ENCODE peak calls at places on chromosome 1, in six cellular contexts. V, K, D, S, J and Z are unnamed samples.

GRCh38 chr1:163970699-163971098 is 588.3 kb upstream of the PBX1 start:
- DNase-seq in V (no peak), K (no peak), D (no peak), S (no peak), J (no peak), Z (no peak)

GRCh38 chr1:9908846-9909221 is 1.2 kb downstream of the CTNNBIP1 start:
- DNase-seq in V (no peak), K (no peak), D (no peak), S (no peak), J (no peak), Z (no peak)

GRCh38 chr1:228394571-228395394 is 11.9 kb downstream of the TRIM11 start:
- DNase-seq in V (no peak), K (no peak), D (no peak), S (no peak), J (no peak), Z (peak)

GRCh38 chr1:24936688-24937087 is 6.6 kb upstream of the RUNX3 start:
- DNase-seq in V (no peak), K (no peak), D (no peak), S (no peak), J (no peak), Z (no peak)

GRCh38 chr1:8203551-8203950 is 114.4 kb upstream of the SLC45A1 start:
- DNase-seq in V (no peak), K (no peak), D (no peak), S (no peak), J (no peak), Z (no peak)

GRCh38 chr1:27571439-27572018 is 32.4 kb downstream of the AHDC1 start:
- DNase-seq in V (no peak), K (no peak), D (no peak), S (peak), J (no peak), Z (no peak)

GRCh38 chr1:5423109-5423508 is 569.1 kb downstream of the NPHP4 start:
- DNase-seq in V (no peak), K (peak), D (peak), S (no peak), J (peak), Z (no peak)

GRCh38 chr1:24867064-24867870 is 62.8 kb downstream of the RUNX3 start:
- DNase-seq in V (no peak), K (no peak), D (no peak), S (no peak), J (peak), Z (no peak)

GRCh38 chr1:243964915-243965314 is 86.2 kb upstream of the ZBTB18 start:
- DNase-seq in V (peak), K (no peak), D (no peak), S (no peak), J (no peak), Z (no peak)

GRCh38 chr1:205920861-205921558 is 22.2 kb downstream of the SLC26A9 start:
- DNase-seq in V (no peak), K (no peak), D (no peak), S (no peak), J (no peak), Z (no peak)

GRCh38 chr1:84758968-84759491 is 68.8 kb upstream of the SSX2IP start:
- DNase-seq in V (peak), K (no peak), D (peak), S (no peak), J (no peak), Z (no peak)

GRCh38 chr1:151352001-151352718 is 5.1 kb upstream of the RFX5 start:
- DNase-seq in V (peak), K (peak), D (no peak), S (no peak), J (no peak), Z (no peak)

GRCh38 chr1:67664048-67664447 is 21.0 kb upstream of the GADD45A start:
- DNase-seq in V (peak), K (no peak), D (no peak), S (no peak), J (no peak), Z (no peak)

GRCh38 chr1:94083653-94084052 is 37.3 kb downstream of the ABCA4 start:
- DNase-seq in V (no peak), K (no peak), D (no peak), S (no peak), J (no peak), Z (no peak)

GRCh38 chr1:240306673-240307072 is 215.0 kb downstream of the FMN2 start:
- DNase-seq in V (peak), K (no peak), D (no peak), S (no peak), J (no peak), Z (no peak)

GRCh38 chr1:16387201-16388185 is 20.5 kb downstream of the SZRD1 start:
- DNase-seq in V (peak), K (peak), D (no peak), S (no peak), J (no peak), Z (no peak)

GRCh38 chr1:21655748-21656147 is 13.4 kb downstream of the RAP1GAP start:
- DNase-seq in V (no peak), K (peak), D (no peak), S (peak), J (no peak), Z (no peak)

GRCh38 chr1:218930879-218931278 is 242.8 kb upstream of the LYPLAL1 start:
- DNase-seq in V (peak), K (no peak), D (no peak), S (no peak), J (no peak), Z (no peak)

GRCh38 chr1:10117132-10117531 is 84.4 kb downstream of the UBE4B start:
- DNase-seq in V (no peak), K (no peak), D (no peak), S (no peak), J (no peak), Z (no peak)

GRCh38 chr1:77592906-77593305 is 89.6 kb downstream of the ZZZ3 start:
- DNase-seq in V (no peak), K (no peak), D (no peak), S (no peak), J (no peak), Z (no peak)

GRCh38 chr1:17079140-17079868 is 25.5 kb upstream of the SDHB start:
- DNase-seq in V (no peak), K (no peak), D (no peak), S (no peak), J (no peak), Z (no peak)

GRCh38 chr1:178630418-178630817 is 94.6 kb upstream of the RALGPS2 start:
- DNase-seq in V (peak), K (no peak), D (no peak), S (no peak), J (no peak), Z (no peak)